ENCODE peak calls at places on chromosomes 12 and 14, in five cellular contexts. N is A549, X is IMR-90, Q is uterus, O is sigmoid colon. A is an unnamed sample.

GRCh38 chr14:68458840-68459469 is 333.9 kb downstream of the ZFP36L1 start:
- DNase-seq in N (peak), X (peak), Q (peak), O (peak), A (peak)

GRCh38 chr12:5969156-5969973 is 24.3 kb upstream of the ANO2 start:
- DNase-seq in N (no peak), X (no peak), Q (no peak), O (no peak), A (no peak)

GRCh38 chr14:78196323-78196722 is 26.1 kb downstream of the NRXN3 start:
- DNase-seq in N (no peak), X (no peak), Q (no peak), O (no peak), A (no peak)

GRCh38 chr14:77181603-77182437 is at the start of gene TMEM63C:
- DNase-seq in N (peak), X (no peak), Q (no peak), O (no peak), A (peak)

GRCh38 chr14:57066887-57067513 is 201.7 kb downstream of the EXOC5 start:
- DNase-seq in N (peak), X (peak), Q (no peak), O (no peak), A (no peak)

GRCh38 chr12:6955462-6956331 is 4.5 kb downstream of the PTPN6 start:
- DNase-seq in N (no peak), X (no peak), Q (no peak), O (peak), A (no peak)

GRCh38 chr14:99744199-99744872 is 48.9 kb upstream of the EML1 start:
- DNase-seq in N (no peak), X (peak), Q (no peak), O (no peak), A (no peak)

GRCh38 chr12:33605776-33606175 is 166.2 kb upstream of the SYT10 start:
- DNase-seq in N (peak), X (no peak), Q (no peak), O (no peak), A (peak)

GRCh38 chr12:122411537-122411936 is 10.9 kb downstream of the CLIP1 start:
- DNase-seq in N (no peak), X (no peak), Q (no peak), O (peak), A (no peak)

GRCh38 chr12:41778934-41779333 is 365.7 kb downstream of the GXYLT1 start:
- DNase-seq in N (no peak), X (no peak), Q (no peak), O (no peak), A (no peak)

GRCh38 chr12:22042981-22043669 is 2.9 kb upstream of the CMAS start:
- DNase-seq in N (no peak), X (peak), Q (no peak), O (no peak), A (peak)

GRCh38 chr12:118371354-118372282 is 1.1 kb downstream of the TAOK3 start:
- DNase-seq in N (peak), X (no peak), Q (no peak), O (peak), A (no peak)

GRCh38 chr14:73741876-73742519 is 27.8 kb upstream of the PNMA1 start:
- DNase-seq in N (no peak), X (no peak), Q (no peak), O (peak), A (no peak)

GRCh38 chr14:103402700-103403099 is 17.5 kb downstream of the MARK3 start:
- DNase-seq in N (no peak), X (peak), Q (no peak), O (no peak), A (no peak)

GRCh38 chr12:108807476-108807875 is 49.9 kb downstream of the SSH1 start:
- DNase-seq in N (no peak), X (no peak), Q (no peak), O (no peak), A (no peak)

GRCh38 chr12:85310456-85311076 is 30.5 kb downstream of the ALX1 start:
- DNase-seq in N (no peak), X (peak), Q (no peak), O (no peak), A (no peak)

GRCh38 chr12:123171967-123172366 is 21.1 kb upstream of the PITPNM2 start:
- DNase-seq in N (no peak), X (no peak), Q (no peak), O (no peak), A (no peak)

GRCh38 chr12:3140284-3140683 is 63.1 kb downstream of the TSPAN9 start:
- DNase-seq in N (no peak), X (no peak), Q (no peak), O (no peak), A (no peak)

GRCh38 chr14:76253111-76253510 is 101.4 kb downstream of the GPATCH2L start:
- DNase-seq in N (no peak), X (no peak), Q (no peak), O (no peak), A (no peak)

GRCh38 chr14:28375295-28375694 is 391.3 kb upstream of the FOXG1 start:
- DNase-seq in N (no peak), X (no peak), Q (no peak), O (no peak), A (no peak)

GRCh38 chr14:100654814-100655795 is 67.9 kb upstream of the BEGAIN start:
- DNase-seq in N (peak), X (no peak), Q (no peak), O (no peak), A (no peak)

GRCh38 chr14:106044949-106045596 is 518.7 kb downstream of the TMEM121 start:
- DNase-seq in N (peak), X (no peak), Q (no peak), O (no peak), A (peak)

GRCh38 chr12:108772896-108773797 is 41.8 kb upstream of the CORO1C start:
- DNase-seq in N (no peak), X (no peak), Q (no peak), O (no peak), A (no peak)

DNA sequence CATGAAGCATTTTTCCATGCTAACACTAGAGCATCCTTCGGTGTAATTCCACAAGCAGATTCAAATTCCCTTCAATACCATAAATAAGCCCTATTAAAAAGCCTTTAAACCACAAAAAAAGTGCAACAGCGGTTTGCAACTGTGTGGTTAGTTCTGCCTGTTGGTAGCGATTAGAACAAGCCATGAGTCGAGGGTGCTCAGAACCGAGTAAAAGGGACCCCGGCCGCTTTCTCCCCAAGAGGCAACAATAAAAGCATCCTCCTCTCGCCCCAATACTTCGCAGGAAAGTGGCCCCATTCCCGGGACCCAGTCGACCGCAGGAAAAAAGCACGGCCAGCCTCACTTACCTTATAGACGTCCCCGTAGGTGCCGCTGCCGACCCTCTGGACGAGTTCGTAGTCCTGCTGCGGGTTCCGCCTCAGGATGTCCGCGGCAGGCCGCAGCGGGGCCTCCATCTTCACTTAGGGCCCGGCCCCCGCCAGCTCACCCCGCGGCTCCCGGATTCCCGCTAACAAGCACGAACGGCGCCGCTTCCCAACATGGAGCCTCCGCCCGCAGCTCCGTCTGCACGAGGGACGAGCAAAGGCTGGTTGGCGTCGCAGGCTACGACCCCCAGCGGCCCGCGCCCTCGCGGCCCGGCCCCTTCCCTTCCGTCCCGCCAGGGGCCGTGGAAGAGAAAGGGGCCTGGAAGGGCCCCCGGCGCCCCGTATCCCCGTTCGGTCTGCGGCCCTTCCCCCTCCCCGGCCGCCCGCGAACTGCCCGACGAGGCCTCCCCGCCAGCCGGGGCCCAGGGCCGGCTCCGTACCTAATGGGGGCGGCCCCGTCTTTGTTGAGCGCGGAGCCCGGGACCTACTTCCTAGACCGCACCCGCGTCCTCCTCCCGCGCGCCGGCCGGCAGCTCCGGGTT is 521 bp downstream of the MAP4K5 start:
- DNase-seq in N (no peak), X (peak), Q (peak), O (peak), A (no peak)
- TF ChIP-seq POLR2A in N (no peak), X (no peak), Q (no peak), O (no peak), A (no peak)

DNA sequence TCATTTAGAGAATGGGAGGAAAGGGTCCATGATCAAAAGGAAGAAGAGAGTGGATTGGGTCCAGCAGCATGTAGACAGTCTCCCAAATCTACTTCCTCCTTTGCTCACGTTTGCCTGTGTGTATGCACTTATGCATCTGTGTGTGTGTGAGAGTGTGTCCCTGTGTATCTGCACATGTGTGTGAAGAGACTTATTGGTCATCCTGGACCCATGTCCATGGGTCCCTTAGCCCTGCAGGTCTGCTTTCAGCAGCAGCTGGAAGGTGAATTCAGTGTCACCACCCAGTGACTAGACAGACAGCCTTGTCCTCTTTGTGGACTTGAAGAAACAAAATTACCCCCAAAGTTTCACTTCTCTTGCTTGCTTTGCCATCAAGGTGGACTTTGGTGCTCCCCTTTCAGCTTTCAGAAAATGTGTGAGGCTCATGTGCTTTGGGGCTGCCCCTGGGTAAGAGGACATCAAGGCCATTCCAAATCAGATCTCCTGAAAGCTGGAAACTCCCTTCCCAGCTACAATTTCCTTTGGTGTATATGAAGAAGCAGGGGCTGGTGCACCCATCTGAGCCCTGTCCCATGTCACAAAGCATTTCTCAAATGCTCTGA is 1063.8 kb downstream of the BCL11B start:
- DNase-seq in N (no peak), X (no peak), Q (no peak), O (no peak), A (no peak)
- TF ChIP-seq POLR2A in N (no peak), X (no peak), Q (no peak), O (no peak), A (no peak)

DNA sequence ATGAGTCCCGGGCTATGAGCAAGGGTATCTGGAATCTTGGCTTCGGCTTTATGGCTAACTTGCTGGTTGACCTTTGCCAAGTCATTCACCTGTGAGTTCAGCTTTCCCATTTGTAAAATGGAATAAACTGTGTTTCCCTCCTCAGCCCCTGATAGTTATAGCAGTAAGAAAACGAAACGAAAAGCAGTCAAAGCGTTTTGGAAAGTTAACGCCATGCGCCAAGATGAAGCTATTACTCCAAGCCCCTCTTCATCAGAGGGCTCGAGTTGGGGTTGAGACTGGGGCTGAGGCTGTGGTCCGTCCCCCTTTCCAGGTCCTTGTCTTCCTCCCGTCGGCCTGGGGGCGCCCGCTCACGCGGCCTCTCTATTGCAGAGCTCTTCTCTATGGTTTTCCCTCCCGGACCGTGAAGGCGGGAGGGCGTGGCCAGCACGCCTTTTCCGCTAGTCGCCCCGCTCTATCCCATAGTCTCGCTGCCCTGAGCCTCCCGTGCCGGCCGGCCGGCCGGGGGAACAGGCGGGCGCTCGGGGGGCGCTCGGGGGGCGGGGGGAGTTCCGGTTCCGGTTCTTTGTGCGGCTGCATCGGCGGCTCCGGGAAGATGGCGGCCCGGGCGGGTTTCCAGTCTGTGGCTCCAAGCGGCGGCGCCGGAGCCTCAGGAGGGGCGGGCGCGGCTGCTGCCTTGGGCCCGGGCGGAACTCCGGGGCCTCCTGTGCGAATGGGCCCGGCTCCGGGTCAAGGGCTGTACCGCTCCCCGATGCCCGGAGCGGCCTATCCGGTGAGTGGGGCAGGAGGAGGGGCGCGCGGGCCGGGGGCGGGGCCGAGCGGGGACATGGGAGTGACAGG is at the start of gene SMARCD1:
- DNase-seq in N (peak), X (peak), Q (peak), O (peak), A (peak)
- TF ChIP-seq POLR2A in N (peak), X (peak), Q (no peak), O (no peak), A (peak)

GRCh38 chr14:22847661-22848341 is 11.4 kb downstream of the MMP14 start:
- DNase-seq in N (no peak), X (peak), Q (no peak), O (peak), A (no peak)

GRCh38 chr14:22846811-22847307 is 10.5 kb downstream of the MMP14 start:
- DNase-seq in N (no peak), X (no peak), Q (no peak), O (no peak), A (no peak)

GRCh38 chr14:22850944-22851790 is 14.8 kb downstream of the MMP14 start:
- DNase-seq in N (no peak), X (peak), Q (peak), O (peak), A (peak)

GRCh38 chr14:22848391-22849164 is 12.2 kb downstream of the MMP14 start:
- DNase-seq in N (no peak), X (peak), Q (peak), O (peak), A (no peak)

GRCh38 chr14:22849212-22849819 is 12.9 kb downstream of the MMP14 start:
- DNase-seq in N (no peak), X (no peak), Q (peak), O (peak), A (no peak)
- TF ChIP-seq POLR2A in N (no peak), X (no peak), Q (peak), O (no peak), A (no peak)

DNA sequence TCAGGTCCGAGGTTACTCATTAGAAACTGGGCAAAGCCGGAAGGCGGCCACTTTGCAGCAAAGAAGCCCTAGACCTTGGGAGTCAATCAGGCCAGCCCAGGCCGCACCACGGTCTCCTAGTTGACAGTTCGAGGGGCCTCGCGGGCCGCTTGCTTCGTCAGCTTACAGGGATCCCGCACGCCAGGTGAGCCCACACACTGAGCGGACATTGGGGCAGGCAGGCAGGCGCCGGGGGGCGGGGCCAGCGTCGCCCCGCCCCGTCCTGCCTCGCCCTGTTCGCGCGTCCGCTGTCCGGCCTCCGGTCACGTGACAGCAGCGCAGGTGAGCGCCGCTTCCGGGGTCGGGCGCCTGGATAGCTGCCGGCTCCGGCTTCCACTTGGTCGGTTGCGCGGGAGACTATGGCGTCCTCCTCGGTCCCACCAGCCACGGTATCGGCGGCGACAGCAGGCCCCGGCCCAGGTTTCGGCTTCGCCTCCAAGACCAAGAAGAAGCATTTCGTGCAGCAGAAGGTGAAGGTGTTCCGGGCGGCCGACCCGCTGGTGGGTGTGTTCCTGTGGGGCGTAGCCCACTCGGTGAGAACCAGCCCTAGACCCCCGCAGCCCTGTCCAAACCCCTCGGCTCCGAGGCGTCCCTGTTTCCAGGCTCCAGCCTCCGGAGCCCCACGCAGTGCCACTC is at the start of gene PIP4K2C:
- DNase-seq in N (peak), X (peak), Q (peak), O (peak), A (peak)
- TF ChIP-seq POLR2A in N (peak), X (no peak), Q (no peak), O (no peak), A (no peak)

DNA sequence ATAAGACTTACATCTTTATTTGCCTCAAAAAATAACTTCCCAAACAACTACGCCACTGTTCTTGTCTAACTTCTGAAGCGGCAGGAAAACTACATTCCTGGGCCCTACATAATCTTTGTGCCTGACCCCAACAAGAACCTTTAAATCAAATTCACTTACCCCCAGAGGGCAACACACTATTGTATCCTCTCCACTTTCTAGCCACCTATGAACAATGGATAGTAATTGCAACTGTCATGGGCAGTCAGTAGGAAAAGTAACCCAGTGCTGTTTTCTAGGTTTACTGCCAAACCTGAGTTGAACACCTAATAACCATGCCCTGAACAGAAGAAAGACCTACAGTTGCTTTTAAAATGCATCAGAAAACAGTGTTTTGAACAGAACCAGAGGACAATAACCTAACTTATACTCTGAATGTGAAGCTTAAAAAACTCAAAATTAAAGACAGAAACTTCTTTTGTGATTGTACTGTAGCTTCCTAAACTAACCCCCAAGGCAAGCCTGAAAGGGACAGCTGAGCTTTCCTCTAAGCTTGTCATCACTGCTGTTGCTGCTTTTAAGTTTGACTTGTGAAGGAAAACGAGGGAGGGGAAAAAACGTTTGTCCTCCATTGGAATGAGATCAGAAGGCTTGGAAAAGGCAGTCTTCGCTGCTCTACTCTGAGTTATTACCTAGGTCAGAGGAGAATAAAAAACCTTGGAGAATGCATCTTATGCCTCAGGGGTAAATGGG is 195.7 kb downstream of the SOX5 start:
- DNase-seq in N (no peak), X (no peak), Q (no peak), O (no peak), A (no peak)
- TF ChIP-seq POLR2A in N (no peak), X (no peak), Q (no peak), O (no peak), A (no peak)

DNA sequence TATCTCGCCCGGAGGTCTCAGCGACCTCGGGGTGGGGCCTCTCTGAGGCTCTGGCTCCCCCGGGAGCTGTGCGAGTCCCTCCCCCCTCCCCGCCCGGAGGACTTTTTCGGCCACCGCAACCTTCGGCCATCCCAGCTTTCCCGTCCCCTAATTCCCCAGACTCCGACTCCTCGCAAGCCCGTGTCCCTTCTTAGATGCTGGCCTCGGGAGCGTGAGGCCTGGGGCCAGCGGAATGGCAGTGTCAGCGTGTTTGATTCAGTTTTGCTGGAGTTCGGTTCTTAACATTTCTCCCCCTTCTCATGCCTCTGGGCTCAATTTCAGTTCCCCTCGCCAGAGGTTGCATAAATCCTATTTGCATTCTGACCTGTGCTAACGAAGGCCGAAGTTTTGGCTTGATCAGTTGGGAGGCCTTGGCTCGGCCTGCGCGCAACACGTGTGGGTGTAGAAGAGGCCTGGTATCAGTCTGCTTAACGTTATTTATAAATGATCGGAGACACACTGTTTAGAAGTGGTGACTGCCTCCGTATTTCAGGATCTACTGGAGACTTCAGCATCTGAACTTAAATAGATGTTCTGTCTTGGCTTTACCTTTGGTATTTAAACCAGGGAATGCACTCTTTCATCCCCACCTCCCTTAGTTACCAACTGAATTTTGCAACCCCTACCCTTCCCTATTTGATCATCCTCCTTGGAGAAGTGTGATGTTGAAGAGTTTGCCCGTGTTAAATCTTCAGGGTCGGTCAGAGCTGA is 752 bp downstream of the HSP90B1 start:
- DNase-seq in N (no peak), X (peak), Q (peak), O (peak), A (no peak)
- TF ChIP-seq POLR2A in N (no peak), X (no peak), Q (no peak), O (no peak), A (no peak)

GRCh38 chr14:34018564-34019244 is 67.8 kb upstream of the EGLN3 start:
- DNase-seq in N (no peak), X (no peak), Q (peak), O (peak), A (no peak)
- TF ChIP-seq POLR2A in N (no peak), X (no peak), Q (no peak), O (no peak), A (no peak)

A was measured in H54.